ENCODE peak calls at places on chromosomes 16 and 17, in five cellular contexts. Q is keratinocyte, S is cardiac muscle cell, T is psoas muscle, R is right atrium auricular region. F is an unnamed sample.

GRCh38 chr16:22206013-22206846 is at the start of gene EEF2K:
- DNase-seq in Q (peak; percentile 66), S (peak; percentile 98), T (peak; percentile 98), R (peak; percentile 95), F (peak; percentile 95)

GRCh38 chr16:3966681-3967080 is 86.2 kb upstream of the CREBBP start:
- DNase-seq in Q (no peak), S (no peak), T (no peak), R (no peak), F (no peak)

GRCh38 chr17:43611230-43611969 is 50.3 kb downstream of the MEOX1 start:
- DNase-seq in Q (no peak), S (no peak), T (no peak), R (no peak), F (no peak)

GRCh38 chr16:89670496-89671431 is 13.1 kb downstream of the SPATA33 start:
- DNase-seq in Q (no peak), S (peak; percentile 25), T (no peak), R (no peak), F (no peak)

GRCh38 chr16:80924372-80924978 is 82.2 kb downstream of the CMC2 start:
- DNase-seq in Q (no peak), S (peak; percentile 78), T (peak; percentile 70), R (no peak), F (peak; percentile 69)

GRCh38 chr16:69833357-69833781 is 71.2 kb downstream of the WWP2 start:
- DNase-seq in Q (no peak), S (peak; percentile 8), T (no peak), R (no peak), F (no peak)

GRCh38 chr17:40111221-40112128 is 10.3 kb upstream of the MSL1 start:
- DNase-seq in Q (no peak), S (peak; percentile 99), T (peak; percentile 95), R (peak; percentile 93), F (peak; percentile 93)

GRCh38 chr16:57616241-57616640 is 12.2 kb upstream of the ADGRG1 start:
- DNase-seq in Q (no peak), S (no peak), T (peak; percentile 24), R (no peak), F (peak; percentile 4)

GRCh38 chr16:57703416-57704010 is 8.9 kb downstream of the DRC7 start:
- DNase-seq in Q (no peak), S (no peak), T (no peak), R (no peak), F (no peak)

GRCh38 chr16:55912022-55912421 is 36.8 kb upstream of the CES5A start:
- DNase-seq in Q (no peak), S (no peak), T (peak; percentile 56), R (peak; percentile 67), F (peak; percentile 88)

GRCh38 chr17:34318474-34318873 is 761 bp upstream of the CCL8 start:
- DNase-seq in Q (no peak), S (no peak), T (no peak), R (no peak), F (no peak)

GRCh38 chr16:19430345-19430744 is 12.7 kb downstream of the TMC5 start:
- DNase-seq in Q (no peak), S (no peak), T (no peak), R (no peak), F (no peak)

GRCh38 chr16:3027983-3028715 is 4.3 kb downstream of the THOC6 start:
- DNase-seq in Q (no peak), S (peak; percentile 79), T (peak; percentile 90), R (no peak), F (peak; percentile 91)

GRCh38 chr16:4098496-4098895 is 17.7 kb downstream of the ADCY9 start:
- DNase-seq in Q (no peak), S (peak; percentile 55), T (no peak), R (no peak), F (no peak)

GRCh38 chr17:82217530-82218204 is 5.0 kb upstream of the CCDC57 start:
- DNase-seq in Q (no peak), S (peak; percentile 96), T (peak; percentile 81), R (no peak), F (peak; percentile 85)

GRCh38 chr17:78174870-78175642 is 6.7 kb downstream of the SYNGR2 start:
- DNase-seq in Q (no peak), S (no peak), T (peak; percentile 77), R (no peak), F (no peak)

GRCh38 chr17:12627177-12627629 is 38.5 kb upstream of the MYOCD start:
- DNase-seq in Q (no peak), S (peak; percentile 60), T (no peak), R (no peak), F (no peak)

GRCh38 chr17:12627776-12628491 is 37.8 kb upstream of the MYOCD start:
- DNase-seq in Q (no peak), S (no peak), T (no peak), R (no peak), F (no peak)

GRCh38 chr17:12634789-12635414 is 30.8 kb upstream of the MYOCD start:
- DNase-seq in Q (no peak), S (peak; percentile 9), T (no peak), R (no peak), F (no peak)

GRCh38 chr17:12632785-12633184 is 32.9 kb upstream of the MYOCD start:
- DNase-seq in Q (no peak), S (no peak), T (no peak), R (no peak), F (no peak)

GRCh38 chr17:12631076-12631475 is 34.6 kb upstream of the MYOCD start:
- DNase-seq in Q (no peak), S (no peak), T (no peak), R (no peak), F (no peak)
- H3K27ac ChIP-seq in Q (no peak overlapping the region), S (peak overlapping the region; percentile 85), T (no peak overlapping the region), R (no peak overlapping the region), F (no peak overlapping the region)

GRCh38 chr17:38453951-38454421 is 25.7 kb downstream of the ARHGAP23 start:
- DNase-seq in Q (no peak), S (peak; percentile 65), T (no peak), R (no peak), F (peak; percentile 58)

GRCh38 chr17:38454528-38454927 is 26.3 kb downstream of the ARHGAP23 start:
- DNase-seq in Q (no peak), S (peak; percentile 75), T (peak; percentile 97), R (peak; percentile 88), F (peak; percentile 97)

GRCh38 chr17:38455288-38455915 is 27.1 kb downstream of the ARHGAP23 start:
- DNase-seq in Q (no peak), S (peak; percentile 47), T (no peak), R (no peak), F (no peak)

GRCh38 chr17:38457577-38458371 is 29.5 kb downstream of the ARHGAP23 start:
- DNase-seq in Q (no peak), S (no peak), T (no peak), R (no peak), F (no peak)

GRCh38 chr17:38456031-38456815 is 28.0 kb downstream of the ARHGAP23 start:
- DNase-seq in Q (no peak), S (no peak), T (no peak), R (no peak), F (no peak)
- TF ChIP-seq CTCF in Q (no peak), S (peak; percentile 47), T (no peak), R (no peak), F (no peak)

GRCh38 chr17:45310380-45311324 is 6.2 kb downstream of the MAP3K14 start:
- DNase-seq in Q (no peak), S (peak; percentile 50), T (peak; percentile 69), R (no peak), F (peak; percentile 45)
- H3K4me1 ChIP-seq in Q (peaks cover 79% of the 10 kb centered on the region), S (peaks cover 21% of the 10 kb centered on the region), T (peaks cover 95% of the 10 kb centered on the region), R (peaks cover 97% of the 10 kb centered on the region), F (peaks cover 78% of the 10 kb centered on the region)

GRCh38 chr16:83843657-83844056 is 35.9 kb downstream of the HSBP1 start:
- DNase-seq in Q (no peak), S (no peak), T (no peak), R (no peak), F (no peak)
- H3K27ac ChIP-seq in Q (no peak overlapping the region), S (no peak overlapping the region), T (no peak overlapping the region), R (no peak overlapping the region), F (no peak overlapping the region)

GRCh38 chr17:46935658-46936266 is 12.8 kb downstream of the GOSR2 start:
- DNase-seq in Q (no peak), S (peak; percentile 16), T (no peak), R (peak; percentile 78), F (no peak)
- TF ChIP-seq CTCF in Q (no peak), S (no peak), T (no peak), R (no peak), F (no peak)

F was measured in adrenal gland.